ENCODE peak calls at places on chromosomes 16 and 17, in ten cellular contexts. W is esophagus squamous epithelium, T is spleen, G is IMR-90, C is tibial nerve, S is transverse colon, P is adrenal gland, U is prostate gland, I is NB4, D is body of pancreas. O is an unnamed sample.

GRCh38 chr17:39704821-39705551 is 5.1 kb downstream of the ERBB2 start:
- DNase-seq in S (no peak), T (no peak), P (no peak), D (peak; percentile 31), W (no peak), C (peak; percentile 28), I (no peak), U (peak; percentile 50), G (peak; percentile 50), O (no peak)

GRCh38 chr16:57297856-57298255 is 13.4 kb upstream of the PLLP start:
- DNase-seq in I (peak; percentile 75), C (no peak), P (no peak), W (no peak), U (no peak), T (peak; percentile 74), D (no peak), S (no peak), G (no peak), O (no peak)

GRCh38 chr16:77897038-77897437 is 108.7 kb downstream of the VAT1L start:
- DNase-seq in T (no peak), I (peak; percentile 42), U (no peak), W (no peak), C (no peak), D (no peak), S (no peak), G (peak; percentile 54), P (no peak), O (no peak)

GRCh38 chr16:84330685-84331050 is 36.0 kb downstream of the WFDC1 start:
- DNase-seq in W (no peak), I (no peak), T (no peak), P (no peak), S (no peak), U (no peak), C (no peak), D (no peak), G (no peak), O (no peak)

GRCh38 chr17:19249681-19250080 is 12.5 kb downstream of the EPN2 start:
- DNase-seq in I (no peak), S (no peak), W (no peak), D (no peak), U (no peak), C (peak; percentile 50), P (peak; percentile 16), G (no peak), T (no peak), O (no peak)

GRCh38 chr17:32503251-32504165 is 16.7 kb downstream of the CDK5R1 start:
- DNase-seq in D (peak; percentile 39), T (peak; percentile 81), I (peak; percentile 71), P (no peak), U (no peak), G (no peak), C (no peak), S (peak; percentile 36), W (no peak), O (no peak)

GRCh38 chr16:58639836-58640235 is 10.2 kb upstream of the CNOT1 start:
- DNase-seq in G (no peak), P (no peak), U (no peak), D (no peak), W (no peak), S (no peak), I (no peak), T (no peak), C (no peak), O (no peak)

GRCh38 chr16:56855936-56856335 is 9.1 kb upstream of the SLC12A3 start:
- DNase-seq in G (no peak), C (no peak), U (no peak), W (no peak), D (no peak), T (peak; percentile 24), I (no peak), P (no peak), S (no peak), O (no peak)

GRCh38 chr17:11704041-11704440 is 105.8 kb downstream of the DNAH9 start:
- DNase-seq in S (no peak), C (no peak), I (no peak), G (no peak), D (no peak), U (no peak), P (no peak), T (no peak), W (no peak), O (no peak)

GRCh38 chr16:81881228-81881627 is 102.1 kb downstream of the PLCG2 start:
- DNase-seq in P (no peak), S (no peak), D (no peak), I (no peak), T (no peak), W (no peak), C (no peak), G (no peak), U (no peak), O (no peak)

GRCh38 chr17:66602659-66603363 is 232.1 kb upstream of the CACNG5 start:
- DNase-seq in I (no peak), U (no peak), S (no peak), T (no peak), W (no peak), D (no peak), C (no peak), P (no peak), G (peak; percentile 77), O (no peak)

DNA sequence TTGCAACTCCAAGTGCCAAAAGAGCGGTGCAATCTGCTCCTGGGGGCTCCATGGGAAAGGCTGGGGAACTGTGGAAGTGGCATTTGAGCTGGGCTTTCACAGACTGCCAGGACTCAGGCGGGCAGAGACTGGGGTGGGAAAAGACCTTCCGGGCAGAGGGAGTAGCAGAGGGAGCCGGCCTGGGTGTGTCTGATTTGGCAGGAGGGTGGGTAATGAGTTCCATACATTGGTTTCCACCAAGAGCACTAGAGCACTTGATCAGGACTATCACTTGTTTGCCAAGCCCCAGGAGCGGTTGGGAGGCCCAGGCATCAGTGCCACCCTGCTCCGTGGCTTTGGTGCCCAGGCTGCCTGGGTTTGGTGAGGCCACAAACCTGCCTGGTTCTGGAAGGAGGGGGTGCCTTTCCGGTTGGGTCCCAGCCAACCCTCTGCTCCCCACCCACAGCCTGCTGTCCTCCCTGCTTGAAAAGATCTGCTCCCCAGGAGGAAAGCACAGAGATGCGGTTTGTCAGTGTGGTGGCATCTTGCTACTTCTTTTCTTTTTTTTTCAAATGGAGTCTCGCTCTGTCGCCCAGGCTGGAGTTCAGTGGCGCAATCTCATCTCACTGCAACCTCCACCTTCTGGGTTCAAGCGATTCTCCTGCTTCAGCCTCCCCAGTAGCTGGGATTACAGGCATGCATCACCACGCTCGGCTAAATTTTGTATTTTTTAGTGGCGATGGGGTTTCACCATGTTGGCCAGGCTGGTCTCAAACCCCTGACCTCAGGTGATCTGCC is 3.5 kb upstream of the TRIM47 start:
- DNase-seq in C (no peak), I (no peak), D (no peak), S (no peak), G (no peak), U (no peak), W (no peak), P (no peak), T (no peak), O (no peak)
- TF ChIP-seq POLR2A in C (no peak), I (no peak), D (no peak), S (no peak), G (no peak), U (no peak), W (no peak), P (no peak), T (no peak), O (no peak)

GRCh38 chr17:50944054-50944901 is 78.1 kb upstream of the TOB1 start:
- DNase-seq in P (peak; percentile 86), W (no peak), S (peak; percentile 92), I (peak; percentile 93), U (peak; percentile 88), C (peak; percentile 61), T (peak; percentile 92), G (peak; percentile 19), D (peak; percentile 96), O (peak; percentile 92)
- TF ChIP-seq POLR2A in P (peak; percentile 76), W (peak; percentile 46), S (peak; percentile 93), I (no peak), U (peak; percentile 62), C (peak; percentile 11), T (no peak), G (no peak), D (peak; percentile 94), O (peak; percentile 67)

DNA sequence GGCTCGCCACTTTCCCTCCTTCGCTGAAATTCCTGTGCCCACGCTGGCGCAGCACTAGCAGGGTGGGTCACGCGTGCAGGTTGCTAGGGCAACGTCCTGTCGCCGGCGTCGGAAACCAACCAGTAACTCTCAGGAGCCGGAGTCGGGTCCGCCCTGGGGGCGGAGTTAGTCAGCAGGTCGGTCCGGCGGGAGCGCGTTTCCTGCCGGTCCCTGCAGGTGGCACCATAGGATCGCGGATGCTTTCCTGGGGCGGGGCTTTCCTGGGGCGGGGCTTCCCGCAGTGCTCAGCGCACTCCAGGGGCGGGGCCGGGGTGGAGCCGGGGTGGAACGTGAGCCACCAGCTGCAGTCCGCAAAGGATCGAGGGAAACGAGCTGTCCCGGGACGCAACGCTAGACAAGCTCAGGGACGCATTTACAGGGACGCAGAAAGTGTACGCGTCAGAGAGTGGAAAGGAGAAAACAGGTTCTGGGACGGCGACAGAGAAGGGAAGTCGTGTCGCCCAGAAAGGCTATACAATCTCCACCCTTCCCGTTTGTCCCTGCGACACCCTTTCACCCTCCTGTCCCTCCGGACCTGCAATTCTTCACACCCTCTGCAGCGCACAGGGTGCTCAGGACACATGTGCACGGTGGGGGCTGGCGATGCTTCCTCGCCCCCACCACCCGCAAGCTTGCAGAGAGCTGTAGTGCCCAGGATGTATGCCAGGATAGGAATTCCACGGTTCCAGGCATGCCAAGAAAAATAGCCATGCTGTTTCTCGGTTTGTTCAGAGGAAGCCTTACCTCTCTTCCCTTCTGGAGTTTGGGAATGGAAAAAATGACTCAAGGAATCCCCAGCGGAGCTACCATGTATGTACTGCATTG is 12.3 kb downstream of the COPZ2 start:
- DNase-seq in I (peak; percentile 95), W (peak; percentile 86), U (peak; percentile 97), S (peak; percentile 98), P (peak; percentile 98), G (peak; percentile 96), D (peak; percentile 98), C (peak; percentile 95), T (peak; percentile 100), O (peak; percentile 98)
- TF ChIP-seq POLR2A in I (no peak), W (peak; percentile 37), U (peak; percentile 8), S (peak; percentile 27), P (peak; percentile 85), G (no peak), D (no peak), C (no peak), T (no peak), O (no peak)

DNA sequence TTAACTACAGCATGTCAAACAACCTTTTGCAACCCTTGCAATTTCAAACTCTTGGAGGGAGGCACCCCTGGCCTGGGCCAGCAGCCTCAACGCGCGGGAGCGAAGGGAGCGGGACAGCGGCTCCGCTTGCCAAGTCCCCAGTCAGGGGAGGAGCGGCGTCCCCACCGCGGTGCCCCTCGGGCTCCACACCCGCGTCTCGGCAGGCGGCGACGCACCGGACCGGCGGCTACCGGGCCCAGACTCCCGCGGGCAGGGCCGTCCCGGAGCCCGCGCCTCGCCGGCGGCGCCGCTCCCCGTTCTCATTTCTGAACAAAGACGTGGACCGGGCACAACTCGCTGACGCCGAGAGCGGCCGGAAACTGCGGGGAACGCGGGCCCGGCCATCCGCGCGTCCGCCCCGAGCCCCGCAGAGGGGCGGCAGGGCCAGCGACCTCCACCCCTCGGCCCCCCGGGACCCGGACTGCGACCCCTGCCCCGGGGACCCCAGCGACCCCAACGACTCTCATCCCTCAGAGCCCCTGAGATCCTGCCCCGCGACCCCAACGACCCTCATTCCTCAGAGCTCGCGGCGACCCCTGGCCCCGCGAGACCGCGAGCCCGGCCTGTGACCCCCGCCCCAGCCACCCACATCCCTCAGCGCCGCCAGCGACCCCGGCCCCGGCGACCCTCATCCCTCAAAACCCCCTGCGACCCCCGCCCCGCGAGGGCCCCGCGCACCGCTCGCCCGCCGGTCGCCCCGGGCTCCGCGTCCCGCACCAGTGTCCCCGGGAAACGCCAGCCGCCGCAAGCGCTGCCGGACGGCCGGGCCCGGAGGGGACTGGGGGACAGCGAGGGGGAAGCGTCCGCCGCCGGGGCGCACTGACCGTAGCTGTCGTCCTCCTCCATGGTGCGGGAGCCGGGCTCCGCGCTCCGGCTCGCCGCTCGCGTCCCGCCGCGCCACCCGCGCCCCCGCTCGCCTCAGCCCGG is at the start of gene CYTH1:
- DNase-seq in I (peak; percentile 62), W (no peak), D (peak; percentile 46), P (peak; percentile 69), G (no peak), U (no peak), S (peak; percentile 59), T (peak; percentile 94), C (no peak), O (peak; percentile 93)
- TF ChIP-seq POLR2A in I (peak; percentile 39), W (peak; percentile 85), D (no peak), P (peak; percentile 66), G (peak; percentile 63), U (peak; percentile 58), S (no peak), T (peak; percentile 41), C (peak; percentile 75), O (no peak)

O was measured in upper lobe of left lung.